ENCODE peak calls at places on chromosomes 13 and 19, in ten cellular contexts. T is H7; A is heart right ventricle; B is skeletal muscle cell; R is kidney tubule cell; L is stimulated activated CD4-positive, alpha-beta T cell treated with anti-CD3 and anti-CD28 coated beads, Interleukin-1b, Interleukin-23, amount 100 ng/mL, for 24 hours; W is HS-5; O is pulmonary artery endothelial cell; E is HS-27A; F is cardiac fibroblast. M is an unnamed sample.

GRCh38 chr13:73902296-73902695 is 231.9 kb downstream of the KLF12 start:
- DNase-seq in R (no peak), O (no peak), W (no peak), A (no peak), L (no peak), B (no peak), T (no peak), E (no peak), F (no peak), M (no peak)

GRCh38 chr19:18488838-18489626 is 32.8 kb downstream of the ELL start:
- DNase-seq in O (no peak), F (no peak), B (no peak), A (peak; percentile 39), R (peak; percentile 45), L (no peak), E (no peak), T (peak; percentile 94), W (no peak), M (no peak)

GRCh38 chr13:111897178-111897845 is 169.6 kb upstream of the SOX1 start:
- DNase-seq in T (peak; percentile 13), R (no peak), O (no peak), B (no peak), A (no peak), L (no peak), W (no peak), E (no peak), F (no peak), M (no peak)

GRCh38 chr13:44211286-44211685 is 162.3 kb upstream of the SERP2 start:
- DNase-seq in W (no peak), T (no peak), O (no peak), F (no peak), B (no peak), L (no peak), R (no peak), E (no peak), A (no peak), M (no peak)

GRCh38 chr19:51339687-51340656 is 2.0 kb downstream of the VSIG10L start:
- DNase-seq in R (peak; percentile 97), A (peak; percentile 99), E (peak; percentile 73), T (peak; percentile 99), W (peak; percentile 83), O (peak; percentile 87), L (peak; percentile 91), B (peak; percentile 91), F (peak; percentile 99), M (peak; percentile 99)

GRCh38 chr19:55304279-55304978 is 20.6 kb downstream of the BRSK1 start:
- DNase-seq in L (no peak), E (no peak), R (no peak), B (no peak), W (no peak), O (no peak), F (peak; percentile 27), T (peak; percentile 92), A (no peak), M (no peak)

GRCh38 chr13:95155093-95155492 is 146.2 kb downstream of the ABCC4 start:
- DNase-seq in B (no peak), R (no peak), E (no peak), T (no peak), F (peak; percentile 4), O (no peak), A (no peak), L (no peak), W (no peak), M (no peak)

GRCh38 chr13:45341799-45342584 is 1.0 kb upstream of the TPT1 start:
- DNase-seq in F (peak; percentile 67), E (no peak), T (no peak), A (no peak), R (peak; percentile 63), B (no peak), L (no peak), O (no peak), W (no peak), M (peak; percentile 58)

GRCh38 chr13:46622013-46622917 is 69.3 kb downstream of the LRCH1 start:
- DNase-seq in O (no peak), T (no peak), A (no peak), W (no peak), R (peak; percentile 35), L (no peak), F (no peak), E (no peak), B (no peak), M (no peak)

GRCh38 chr19:9903341-9903740 is 33.0 kb downstream of the OLFM2 start:
- DNase-seq in B (no peak), W (no peak), L (no peak), T (no peak), O (no peak), A (no peak), F (no peak), R (peak; percentile 83), E (no peak), M (no peak)

GRCh38 chr19:51366050-51366998 is at the start of gene ETFB:
- DNase-seq in B (peak; percentile 94), L (peak; percentile 89), A (peak; percentile 97), R (peak; percentile 98), O (peak; percentile 93), E (peak; percentile 88), T (peak; percentile 99), F (peak; percentile 99), W (peak; percentile 89), M (peak; percentile 99)

GRCh38 chr19:3029070-3029923 is at the start of gene TLE2:
- DNase-seq in L (no peak), R (no peak), T (peak; percentile 84), E (no peak), O (no peak), A (no peak), B (no peak), F (no peak), W (no peak), M (no peak)

GRCh38 chr19:49896863-49897621 is at the start of gene IL4I1:
- DNase-seq in F (peak; percentile 40), L (no peak), R (peak; percentile 95), T (peak; percentile 78), W (no peak), O (peak; percentile 39), B (no peak), E (no peak), A (no peak), M (no peak)

GRCh38 chr19:1245468-1245867 is 2.9 kb upstream of the MIDN start:
- DNase-seq in B (no peak), L (no peak), O (no peak), A (no peak), W (no peak), F (no peak), T (no peak), R (no peak), E (no peak), M (no peak)

GRCh38 chr19:46818812-46819211 is 30.4 kb upstream of the SLC1A5 start:
- DNase-seq in O (no peak), W (no peak), B (no peak), A (no peak), R (peak; percentile 13), E (no peak), T (peak; percentile 69), F (peak; percentile 46), L (no peak), M (no peak)

GRCh38 chr13:28301839-28302238 is 163.5 kb downstream of the PAN3 start:
- DNase-seq in B (no peak), L (no peak), F (no peak), W (no peak), E (no peak), O (peak; percentile 13), R (no peak), T (no peak), A (no peak), M (no peak)

GRCh38 chr19:343941-344624 is 513 bp downstream of the MIER2 start:
- DNase-seq in E (no peak), F (peak; percentile 31), R (no peak), A (no peak), B (no peak), W (no peak), O (no peak), T (peak; percentile 99), L (peak; percentile 15), M (no peak)

GRCh38 chr19:58218899-58219298 is 9.8 kb upstream of the ZNF544 start:
- DNase-seq in A (no peak), W (no peak), O (no peak), T (peak; percentile 68), B (no peak), F (peak; percentile 37), L (peak; percentile 1), E (no peak), R (peak; percentile 11), M (no peak)

GRCh38 chr19:58518261-58519086 is 1.1 kb downstream of the ZBTB45 start:
- DNase-seq in T (peak; percentile 45), E (no peak), F (no peak), A (no peak), W (no peak), R (no peak), O (no peak), L (no peak), B (no peak), M (no peak)

GRCh38 chr19:47676811-47677210 is 36.4 kb upstream of the EHD2 start:
- DNase-seq in T (no peak), O (no peak), B (no peak), R (no peak), A (no peak), L (no peak), F (no peak), E (no peak), W (no peak), M (no peak)

GRCh38 chr13:33639640-33640080 is 178.3 kb upstream of the RFC3 start:
- DNase-seq in L (peak; percentile 41), O (no peak), W (no peak), A (no peak), B (no peak), T (no peak), E (no peak), R (peak; percentile 28), F (no peak), M (no peak)